ENCODE peak calls at places on chromosomes 12 and 14, in five cellular contexts. H is HCT116, T is right cardiac atrium, J is upper lobe of left lung, I is A549. B is an unnamed sample. For H3K9me3 and H3K4me1, the result is how much of the 10 kb centered on the place peaks cover.

GRCh38 chr12:89706551-89707348 is 1.9 kb downstream of the ATP2B1 start:
- DNase-seq in H (no peak), J (peak), I (peak), T (peak), B (peak)

GRCh38 chr14:43356984-43357545 is 1150.0 kb downstream of the FSCB start:
- DNase-seq in T (no peak), I (no peak), J (no peak), H (no peak), B (no peak)

GRCh38 chr12:5988088-5988487 is 43.0 kb upstream of the ANO2 start:
- DNase-seq in I (no peak), H (no peak), T (no peak), J (no peak), B (no peak)

GRCh38 chr14:61911534-61911933 is 149.3 kb downstream of the SNAPC1 start:
- DNase-seq in J (no peak), I (no peak), H (no peak), T (no peak), B (no peak)

GRCh38 chr12:104966677-104967076 is 8.6 kb upstream of the SLC41A2 start:
- DNase-seq in J (no peak), T (no peak), H (no peak), I (no peak), B (no peak)

GRCh38 chr12:113325938-113326337 is 9.0 kb downstream of the SLC8B1 start:
- DNase-seq in H (no peak), J (no peak), I (peak), T (peak), B (no peak)

GRCh38 chr14:103104654-103105511 is 10.4 kb downstream of the EXOC3L4 start:
- DNase-seq in J (peak), I (peak), T (peak), H (no peak), B (peak)

GRCh38 chr12:117096643-117097042 is 2.6 kb downstream of the TESC start:
- DNase-seq in J (no peak), T (no peak), I (no peak), H (no peak), B (no peak)

GRCh38 chr14:102828201-102828600 is 51.0 kb downstream of the TRAF3 start:
- DNase-seq in J (no peak), T (no peak), I (no peak), H (no peak), B (no peak)

DNA sequence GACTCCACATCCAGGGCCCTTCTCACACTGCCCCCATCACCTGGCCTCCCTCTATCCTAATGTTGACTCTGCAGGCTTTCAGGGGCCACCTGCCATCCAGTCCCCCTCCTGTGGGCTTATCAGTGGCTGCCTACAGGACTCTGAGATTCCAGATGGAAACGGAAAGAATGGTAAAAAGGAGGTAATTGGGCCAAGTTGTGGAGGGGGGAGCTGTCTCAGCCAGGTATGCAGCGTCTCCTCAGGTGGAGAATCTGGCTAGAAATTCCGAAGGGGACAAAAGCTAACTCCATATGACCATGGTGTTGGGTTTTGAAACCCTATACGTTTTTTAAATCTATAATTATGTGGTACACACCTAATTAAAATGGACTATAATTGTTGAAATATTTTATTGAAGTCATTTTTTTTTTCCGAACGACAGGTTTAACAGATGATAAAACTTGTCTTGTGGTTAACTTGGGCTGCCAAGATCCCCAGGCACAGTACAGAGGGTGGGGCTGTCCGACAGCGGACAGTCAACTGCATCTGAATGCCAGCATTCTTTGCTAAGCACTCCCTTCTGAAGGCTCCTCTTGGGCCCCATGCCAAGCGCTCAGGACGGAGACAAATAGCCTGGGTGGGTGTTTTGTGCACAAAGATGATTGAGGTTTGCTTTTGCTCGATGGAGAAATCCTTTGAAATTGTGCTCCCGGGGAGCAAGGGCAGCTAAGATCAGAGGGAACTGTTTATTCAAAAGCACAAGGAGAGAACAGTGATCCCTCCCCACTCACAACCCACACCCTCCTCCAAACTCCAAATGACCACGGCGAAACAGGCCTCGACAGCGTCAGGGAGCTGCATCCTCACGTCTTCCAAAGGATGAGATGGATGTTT is 365.6 kb downstream of the BCL11B start:
- DNase-seq in T (peak), I (peak), H (peak), J (no peak), B (no peak)
- H3K9me3 ChIP-seq in T (under half), I (under half), H (under half), J (under half), B (under half)

DNA sequence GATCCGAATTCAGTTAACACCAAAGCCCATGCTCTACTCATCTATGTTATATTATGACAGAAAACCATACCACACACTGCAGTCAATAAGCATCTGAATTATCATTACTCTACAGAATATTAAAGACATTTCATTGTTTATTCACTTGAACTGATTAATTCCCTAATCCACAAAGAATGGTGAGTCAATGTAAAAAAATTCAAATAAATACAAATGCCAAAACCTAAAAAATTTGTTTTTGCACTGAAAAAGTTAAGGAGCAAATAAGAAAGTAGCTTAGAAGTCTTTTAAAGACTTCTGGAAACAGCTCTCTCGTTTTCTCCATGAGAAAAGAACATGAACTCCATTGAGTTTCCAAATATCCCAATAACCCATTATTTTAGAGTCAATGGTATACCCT is 13.6 kb downstream of the NID2 start:
- DNase-seq in T (no peak), H (no peak), J (no peak), I (no peak), B (no peak)
- H3K4me1 ChIP-seq in T (under half), H (under half), J (under half), I (under half), B (under half)

GRCh38 chr12:59742831-59743230 is 147.0 kb downstream of the SLC16A7 start:
- DNase-seq in T (no peak), H (no peak), J (no peak), I (no peak), B (no peak)

DNA sequence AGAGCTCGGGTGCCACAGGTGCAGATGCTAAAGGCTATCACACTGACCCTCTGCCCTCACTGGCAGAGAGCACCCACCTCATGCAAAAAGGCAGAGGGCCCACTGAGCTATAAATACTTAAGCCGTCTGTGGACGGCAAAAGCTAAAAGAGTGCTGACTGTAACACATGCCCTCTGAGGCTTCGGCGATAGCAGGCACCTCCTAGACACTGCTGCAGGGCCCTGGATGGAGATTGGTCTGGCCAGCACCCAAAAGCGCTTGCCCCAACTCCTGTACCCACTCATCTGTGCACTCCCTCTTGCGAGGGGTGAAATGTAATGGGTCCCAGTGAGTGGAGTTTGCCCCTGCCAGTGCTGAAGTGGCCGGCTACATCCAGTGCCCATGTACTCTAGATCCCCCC is 148.7 kb downstream of the SLC16A7 start:
- DNase-seq in T (peak), J (no peak), H (no peak), I (no peak), B (no peak)
- H3K9me3 ChIP-seq in T (under half), J (under half), H (under half), I (under half), B (under half)

DNA sequence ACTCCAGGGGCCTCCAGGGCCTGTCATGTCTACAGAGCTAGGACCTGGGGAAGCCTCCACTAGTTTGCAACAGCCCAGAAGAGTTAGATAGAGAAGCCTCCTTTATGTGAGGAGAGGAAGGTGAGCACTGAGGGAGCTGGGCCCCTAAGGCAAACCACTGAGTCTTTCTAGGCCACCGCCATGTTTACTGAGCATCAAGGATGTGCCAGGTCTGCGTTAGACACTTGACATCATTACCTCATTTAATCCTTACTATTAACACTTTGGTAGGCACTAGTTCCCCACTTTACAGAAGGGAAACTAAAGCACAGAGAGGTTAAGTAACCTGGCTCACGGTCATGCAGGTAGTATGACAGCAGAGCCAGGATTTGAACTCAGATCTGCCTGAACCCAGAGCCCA is 12.9 kb downstream of the CTDSP2 start:
- DNase-seq in I (no peak), T (no peak), J (no peak), H (no peak), B (no peak)
- H3K4me1 ChIP-seq in I (under half), T (half or more), J (half or more), H (under half), B (under half)

DNA sequence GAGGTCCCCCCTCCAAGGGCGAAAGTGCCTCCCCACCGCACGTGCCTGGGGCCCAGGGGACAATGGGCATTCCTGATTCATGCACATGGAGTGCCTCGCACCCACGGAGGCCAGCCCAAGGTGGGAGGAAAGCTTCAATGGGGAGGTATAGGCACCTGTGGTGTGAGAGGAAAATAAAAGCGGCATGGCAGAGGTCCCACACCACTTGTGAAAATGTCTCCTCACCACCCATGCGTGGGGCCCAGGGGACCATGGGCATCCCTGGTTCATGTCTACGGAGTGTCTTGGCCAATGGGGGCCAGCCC is 384.7 kb downstream of the ALG10 start:
- DNase-seq in I (no peak), H (no peak), J (peak), T (peak), B (no peak)
- H3K9me3 ChIP-seq in I (under half), H (under half), J (under half), T (under half), B (under half)

DNA sequence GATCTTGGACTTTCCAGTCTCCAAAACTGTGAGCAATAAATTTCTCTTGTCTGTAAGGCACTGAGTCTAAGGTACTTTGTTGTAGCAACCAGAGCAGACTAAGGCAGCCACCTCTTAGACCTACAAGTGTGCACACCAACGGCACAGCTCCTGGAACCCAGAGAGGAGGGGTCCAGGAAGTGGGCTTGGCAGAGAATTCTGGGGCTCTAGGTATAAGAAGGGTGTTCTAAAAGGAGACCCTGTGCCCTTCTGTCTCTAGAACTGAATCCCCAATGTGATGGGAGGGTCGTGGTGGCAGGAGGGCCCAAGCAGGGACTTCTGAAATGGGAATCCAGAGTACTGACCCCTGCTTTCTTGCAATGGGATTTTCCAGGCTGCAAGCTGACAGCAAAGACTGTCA is 13.5 kb upstream of the TFCP2 start:
- DNase-seq in I (no peak), H (no peak), T (no peak), J (no peak), B (no peak)
- H3K4me1 ChIP-seq in I (under half), H (under half), T (under half), J (under half), B (under half)

DNA sequence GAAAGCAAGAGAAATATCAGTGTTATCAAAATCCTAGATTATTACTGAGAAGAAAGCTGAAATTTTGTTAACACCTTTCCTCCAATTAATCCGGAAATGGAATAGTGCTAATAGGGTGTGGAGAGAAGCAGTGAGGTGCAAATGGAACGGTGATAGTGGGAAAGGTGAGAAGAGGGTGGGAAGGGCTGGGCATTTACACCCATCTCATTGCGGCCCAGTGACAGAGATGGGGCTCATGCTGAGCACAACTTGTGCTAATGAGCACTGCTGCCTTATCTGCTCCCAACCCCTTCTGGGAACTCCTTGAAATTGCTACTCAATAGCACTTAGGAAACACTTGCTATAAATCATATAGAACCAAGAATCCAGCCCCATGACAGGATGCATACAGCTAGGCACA is 94.4 kb downstream of the PTPRR start:
- DNase-seq in I (no peak), J (no peak), T (no peak), H (no peak), B (no peak)
- H3K9me3 ChIP-seq in I (under half), J (under half), T (under half), H (under half), B (under half)

GRCh38 chr12:91180577-91180976 is 2.0 kb downstream of the DCN start:
- DNase-seq in H (no peak), J (no peak), I (no peak), T (no peak), B (no peak)

GRCh38 chr12:91178801-91179200 is 3.8 kb downstream of the DCN start:
- DNase-seq in I (no peak), T (no peak), H (no peak), J (no peak), B (no peak)

GRCh38 chr12:91180162-91180561 is 2.5 kb downstream of the DCN start:
- DNase-seq in I (no peak), T (no peak), J (no peak), H (no peak), B (no peak)

GRCh38 chr12:91178139-91178561 is 4.5 kb downstream of the DCN start:
- DNase-seq in T (peak), H (no peak), J (no peak), I (peak), B (no peak)

DNA sequence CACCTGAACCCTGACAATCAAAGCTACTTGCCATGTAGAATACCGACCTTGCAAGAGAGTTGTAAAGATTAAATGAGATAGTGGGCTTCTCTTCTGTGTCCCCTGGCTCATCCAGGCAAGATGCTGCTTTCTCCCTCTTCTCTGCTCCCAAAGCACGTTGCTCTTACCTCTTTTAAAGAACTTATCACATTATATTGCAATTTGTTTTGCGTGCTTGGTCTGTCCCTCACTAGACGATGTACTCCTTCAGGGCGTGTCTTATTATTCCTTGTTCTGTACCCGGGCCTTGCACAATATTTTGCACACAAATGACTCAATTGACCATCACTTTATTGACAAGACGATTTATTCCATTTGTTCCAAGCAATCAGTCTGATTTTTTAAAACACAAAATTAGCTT is 3.3 kb downstream of the DCN start:
- DNase-seq in H (no peak), T (no peak), J (no peak), I (no peak), B (no peak)
- H3K4me1 ChIP-seq in H (under half), T (under half), J (under half), I (under half), B (under half)

B was measured in BE2C.